ENCODE peak calls at places on chromosome 3, in ten cellular contexts. V is SK-N-SH, O is OCI-LY7, C is Panc1, A is PC-9, G is bronchial epithelial cell, T is GM13977, U is ovary, L is H9, H is Caco-2. K is an unnamed sample.

GRCh38 chr3:42118762-42119361 is 27.7 kb downstream of the TRAK1 start:
- DNase-seq in A (peak; percentile 68), U (no peak), C (no peak), L (peak; percentile 69), V (peak; percentile 80), O (peak; percentile 83), T (peak; percentile 77), G (peak; percentile 64), H (peak; percentile 79), K (peak; percentile 78)

GRCh38 chr3:58260261-58260731 is 22.7 kb downstream of the ABHD6 start:
- DNase-seq in V (no peak), L (no peak), O (no peak), G (peak; percentile 35), T (no peak), A (peak; percentile 79), U (no peak), C (peak; percentile 51), H (no peak), K (no peak)

GRCh38 chr3:11625376-11626083 is 18.2 kb downstream of the VGLL4 start:
- DNase-seq in H (no peak), O (no peak), V (no peak), U (no peak), L (no peak), T (no peak), C (no peak), A (no peak), G (no peak), K (no peak)

GRCh38 chr3:53320697-53321096 is 26.6 kb downstream of the DCP1A start:
- DNase-seq in U (no peak), A (peak; percentile 45), H (no peak), T (no peak), C (no peak), G (peak; percentile 40), O (no peak), L (no peak), V (no peak), K (no peak)

GRCh38 chr3:64639022-64639421 is 48.8 kb downstream of the ADAMTS9 start:
- DNase-seq in V (no peak), O (no peak), T (no peak), G (no peak), C (no peak), L (no peak), A (no peak), U (no peak), H (no peak), K (no peak)

GRCh38 chr3:49781415-49782199 is 4.7 kb downstream of the IP6K1 start:
- DNase-seq in T (no peak), C (no peak), H (peak; percentile 57), V (no peak), A (no peak), G (no peak), U (peak; percentile 17), O (no peak), L (no peak), K (no peak)

GRCh38 chr3:109098245-109098644 is 19.7 kb downstream of the MORC1 start:
- DNase-seq in C (no peak), H (peak; percentile 49), A (no peak), U (no peak), V (no peak), T (no peak), L (peak; percentile 66), O (peak; percentile 10), G (peak; percentile 22), K (peak; percentile 60)

GRCh38 chr3:167728176-167728575 is 6.5 kb downstream of the PDCD10 start:
- DNase-seq in U (no peak), O (no peak), T (no peak), V (no peak), G (peak; percentile 64), C (no peak), L (no peak), A (no peak), H (no peak), K (no peak)

GRCh38 chr3:8239718-8240698 is 261.6 kb upstream of the LMCD1 start:
- DNase-seq in U (no peak), L (peak; percentile 32), T (peak; percentile 38), C (peak; percentile 42), O (peak; percentile 56), G (peak; percentile 61), H (peak; percentile 53), A (no peak), V (peak; percentile 50), K (peak; percentile 62)

GRCh38 chr3:81005992-81006391 is 755.5 kb downstream of the GBE1 start:
- DNase-seq in O (no peak), T (no peak), U (no peak), L (no peak), G (no peak), C (no peak), A (no peak), V (no peak), H (peak; percentile 25), K (no peak)

DNA sequence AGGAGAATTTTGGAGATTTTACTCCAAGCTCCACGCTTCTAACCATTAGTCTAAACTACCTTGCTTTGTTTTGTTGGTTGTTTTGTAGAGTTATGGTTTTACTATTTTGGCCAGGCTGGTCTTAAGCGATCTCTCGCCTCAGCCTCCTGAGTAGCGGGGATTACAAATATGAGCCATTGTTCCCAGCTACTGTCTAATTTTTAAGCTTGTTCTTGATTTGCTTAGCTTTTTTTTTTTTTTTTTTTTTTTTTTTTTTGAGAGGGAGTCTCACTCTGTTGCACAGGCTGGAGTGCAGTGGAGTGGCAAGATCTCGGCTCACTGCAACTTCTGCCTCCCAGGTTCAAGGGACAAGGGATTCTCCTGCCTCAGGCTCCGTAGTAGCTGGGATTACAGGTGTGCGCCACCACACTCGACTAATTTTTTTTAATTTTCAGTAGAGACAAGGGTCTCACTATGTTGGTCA is 28.5 kb downstream of the EFCAB12 start:
- DNase-seq in T (no peak), A (peak; percentile 57), V (no peak), U (no peak), O (no peak), L (no peak), C (peak; percentile 53), G (peak; percentile 35), H (peak; percentile 26), K (no peak)
- TF ChIP-seq CTCF in T (no peak), A (peak; percentile 3), V (no peak), U (no peak), O (no peak), L (no peak), C (no peak), G (no peak), H (no peak), K (no peak)

DNA sequence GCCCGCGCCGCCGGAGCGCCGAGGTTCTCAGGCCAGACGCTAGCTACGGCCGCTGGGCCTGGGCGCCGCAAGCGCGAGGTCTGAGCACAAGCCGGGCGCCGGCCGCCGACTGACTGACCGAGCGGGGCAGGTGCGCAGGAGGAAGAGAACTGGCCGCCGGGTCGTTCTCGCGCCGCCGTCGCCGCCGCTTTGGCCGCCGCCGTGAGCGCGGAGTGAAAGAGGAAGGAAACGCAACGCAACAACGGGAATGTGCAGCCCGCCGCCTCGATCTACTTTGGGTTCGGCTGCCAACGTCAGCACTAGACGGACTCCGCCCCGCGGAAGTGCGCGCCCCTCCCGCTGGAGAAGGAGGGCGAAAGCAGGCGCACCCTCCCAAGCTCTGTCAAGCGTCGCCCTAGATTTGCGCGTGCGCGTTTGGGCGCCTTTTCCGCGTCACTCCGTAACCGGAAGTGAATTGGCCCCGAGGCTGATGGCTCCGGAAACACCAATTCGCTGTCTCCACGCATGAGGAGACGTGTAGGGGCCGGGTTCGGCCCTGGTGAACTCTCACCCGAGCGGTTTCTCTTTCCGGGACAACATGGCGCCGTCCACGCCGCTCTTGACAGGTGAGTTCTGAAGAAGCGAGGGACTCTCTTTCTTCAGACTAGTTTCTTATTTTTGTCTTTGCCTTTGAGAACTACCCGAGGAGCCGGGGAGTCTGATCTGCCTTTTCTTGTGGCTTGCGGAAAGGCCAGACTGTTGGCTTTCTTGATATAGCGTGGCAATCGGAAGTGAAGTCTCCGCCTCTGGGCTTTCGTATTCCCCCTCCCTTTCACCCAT is at the start of the genes EIF2A and SERP1:
- DNase-seq in T (peak; percentile 95), G (peak; percentile 98), L (peak; percentile 98), C (peak; percentile 99), U (peak; percentile 99), V (peak; percentile 94), A (peak; percentile 96), O (peak; percentile 99), H (peak; percentile 98), K (peak; percentile 100)
- TF ChIP-seq CTCF in T (no peak), G (no peak), L (no peak), C (no peak), U (no peak), V (no peak), A (no peak), O (no peak), H (no peak), K (no peak)

GRCh38 chr3:188487652-188488051 is 333.7 kb downstream of the LPP start:
- DNase-seq in H (no peak), O (no peak), C (no peak), G (no peak), L (no peak), A (no peak), U (no peak), T (no peak), V (no peak), K (no peak)
- TF ChIP-seq CTCF in H (no peak), O (no peak), C (no peak), G (no peak), L (no peak), A (no peak), U (no peak), T (no peak), V (no peak), K (no peak)

DNA sequence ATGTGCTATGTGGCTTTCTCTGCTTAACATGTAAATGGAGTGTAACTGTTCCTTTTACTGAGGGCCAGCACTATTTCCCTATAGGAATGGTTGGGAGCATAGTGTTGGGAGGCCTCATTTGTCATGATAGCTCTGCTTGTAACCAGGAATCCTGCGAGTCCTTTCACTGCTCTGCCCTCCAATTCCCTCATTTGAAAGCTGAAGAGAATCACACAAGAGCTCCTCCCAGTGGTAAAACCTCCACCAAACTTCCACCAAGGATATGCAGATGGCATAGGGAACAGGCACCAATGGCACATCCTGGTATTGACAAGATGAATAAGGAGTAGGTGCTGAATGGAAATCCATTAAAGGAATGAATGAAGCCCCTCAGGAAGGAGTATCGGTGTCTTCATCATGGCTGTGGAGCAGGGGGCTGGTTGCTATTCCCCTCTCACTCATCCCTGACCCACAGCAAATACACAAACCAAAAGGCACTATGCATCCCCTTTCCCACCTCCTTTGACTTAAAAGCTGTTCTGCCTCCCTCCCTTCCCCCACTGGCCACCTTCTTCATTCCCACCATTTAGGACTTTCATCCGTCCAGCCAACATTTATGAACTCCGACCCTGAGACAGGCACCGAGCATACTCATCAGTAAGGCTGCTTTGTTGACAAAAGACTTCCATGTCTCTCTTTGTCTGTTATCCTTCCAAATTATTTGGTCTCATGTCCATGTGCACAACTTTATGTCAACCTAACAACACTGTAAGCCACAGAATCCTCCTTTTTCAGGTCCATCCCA is 560.8 kb downstream of the FOXP1 start:
- DNase-seq in U (no peak), V (no peak), A (no peak), O (no peak), C (no peak), G (no peak), T (no peak), L (peak; percentile 73), H (peak; percentile 21), K (peak; percentile 20)
- TF ChIP-seq CTCF in U (no peak), V (peak; percentile 35), A (no peak), O (peak; percentile 50), C (peak; percentile 17), G (peak; percentile 34), T (peak; percentile 4), L (peak; percentile 72), H (peak; percentile 21), K (no peak)

K was measured in Calu3.